ENCODE peak calls at places on chromosomes 1 and 21, in six cellular contexts. M is brain microvascular endothelial cell, H is H1, G is astrocyte of the spinal cord, Z is left lung, L is transverse colon. A is an unnamed sample.

GRCh38 chr1:114610546-114611245 is 29.3 kb upstream of the BCAS2 start:
- DNase-seq in Z (no peak), G (peak), H (no peak), M (peak), L (no peak), A (no peak)

GRCh38 chr1:112337028-112337531 is 58.9 kb upstream of the CTTNBP2NL start:
- DNase-seq in M (peak), H (no peak), L (no peak), Z (peak), G (no peak), A (no peak)

GRCh38 chr1:29416825-29417557 is 180.7 kb downstream of the PTPRU start:
- DNase-seq in Z (no peak), G (peak), H (peak), M (no peak), L (no peak), A (no peak)

GRCh38 chr21:33914188-33914587 is 1.4 kb downstream of the ATP5PO start:
- DNase-seq in G (no peak), H (no peak), L (no peak), Z (no peak), M (no peak), A (no peak)

GRCh38 chr1:94805912-94806311 is 14.2 kb upstream of the SLC44A3 start:
- DNase-seq in G (peak), L (peak), Z (peak), M (peak), H (peak), A (no peak)

GRCh38 chr1:164774819-164775654 is 216.1 kb downstream of the PBX1 start:
- DNase-seq in M (no peak), H (no peak), L (peak), G (no peak), Z (no peak), A (peak)

GRCh38 chr1:30186586-30186985 is 536.8 kb downstream of the MATN1 start:
- DNase-seq in G (no peak), Z (no peak), L (no peak), H (no peak), M (no peak), A (no peak)

GRCh38 chr1:164748253-164748899 is 189.4 kb downstream of the PBX1 start:
- DNase-seq in G (peak), H (no peak), L (no peak), Z (no peak), M (peak), A (no peak)

GRCh38 chr1:168567007-168567406 is 9.4 kb upstream of the XCL1 start:
- DNase-seq in M (no peak), H (no peak), Z (no peak), L (no peak), G (no peak), A (no peak)

GRCh38 chr1:38559180-38559874 is 300.2 kb downstream of the RRAGC start:
- DNase-seq in M (no peak), H (no peak), G (no peak), L (peak), Z (peak), A (no peak)

GRCh38 chr1:238950786-238951185 is 435.6 kb upstream of the CHRM3 start:
- DNase-seq in M (no peak), G (peak), H (no peak), Z (no peak), L (no peak), A (no peak)

GRCh38 chr1:53594391-53595180 is 135.4 kb downstream of the DMRTB1 start:
- DNase-seq in L (no peak), H (no peak), G (no peak), M (no peak), Z (no peak), A (no peak)

GRCh38 chr1:212608956-212609700 is 567 bp downstream of the ATF3 start:
- DNase-seq in G (no peak), H (peak), Z (peak), L (peak), M (no peak), A (peak)

GRCh38 chr1:67431869-67432578 is 1.8 kb upstream of the SERBP1 start:
- DNase-seq in H (no peak), G (no peak), M (no peak), L (no peak), Z (no peak), A (no peak)

GRCh38 chr1:62131093-62131725 is 63.4 kb upstream of the L1TD1 start:
- DNase-seq in H (peak), L (peak), M (peak), G (peak), Z (no peak), A (peak)

GRCh38 chr1:116880952-116881351 is 28.8 kb upstream of the PTGFRN start:
- DNase-seq in Z (no peak), H (no peak), G (no peak), M (no peak), L (no peak), A (no peak)

GRCh38 chr1:92831368-92831761 is 475 bp upstream of the RPL5 start:
- DNase-seq in M (no peak), L (no peak), G (no peak), H (no peak), Z (no peak), A (no peak)

GRCh38 chr1:156337052-156337887 is 822 bp downstream of the CCT3 start:
- DNase-seq in M (no peak), L (no peak), G (no peak), Z (no peak), H (no peak), A (no peak)

GRCh38 chr1:62494137-62494536 is 57.3 kb downstream of the USP1 start:
- DNase-seq in L (no peak), M (no peak), G (no peak), H (no peak), Z (no peak), A (no peak)

GRCh38 chr1:119475866-119476439 is 31.1 kb upstream of the HSD3B1 start:
- DNase-seq in Z (peak), G (peak), L (peak), M (peak), H (peak), A (no peak)

GRCh38 chr1:111596499-111596898 is 23.1 kb upstream of the RAP1A start:
- DNase-seq in L (peak), M (no peak), Z (no peak), G (no peak), H (no peak), A (no peak)

GRCh38 chr1:952201-952600 is 6.9 kb downstream of the NOC2L start:
- DNase-seq in M (no peak), H (no peak), Z (no peak), L (no peak), G (no peak), A (no peak)

GRCh38 chr1:79380078-79380477 is 373.5 kb upstream of the ADGRL4 start:
- DNase-seq in G (no peak), M (no peak), H (no peak), Z (no peak), L (no peak), A (no peak)

GRCh38 chr21:36917487-36918158 is 48.8 kb downstream of the HLCS start:
- DNase-seq in M (peak), Z (no peak), H (peak), L (no peak), G (peak), A (no peak)
- TF ChIP-seq CTCF in M (peak), Z (peak), H (peak), L (no peak), G (peak), A (peak)

GRCh38 chr1:180215856-180216625 is 14.0 kb upstream of the LHX4 start:
- DNase-seq in H (no peak), L (no peak), G (no peak), Z (no peak), M (no peak), A (no peak)

GRCh38 chr1:180217021-180217420 is 13.0 kb upstream of the LHX4 start:
- DNase-seq in L (no peak), H (no peak), M (no peak), G (no peak), Z (no peak), A (no peak)

GRCh38 chr1:180211156-180211859 is 18.8 kb upstream of the LHX4 start:
- DNase-seq in M (no peak), G (no peak), H (no peak), L (no peak), Z (no peak), A (no peak)

GRCh38 chr1:180211860-180212229 is 18.2 kb upstream of the LHX4 start:
- DNase-seq in L (no peak), Z (no peak), G (no peak), H (no peak), M (no peak), A (no peak)

DNA sequence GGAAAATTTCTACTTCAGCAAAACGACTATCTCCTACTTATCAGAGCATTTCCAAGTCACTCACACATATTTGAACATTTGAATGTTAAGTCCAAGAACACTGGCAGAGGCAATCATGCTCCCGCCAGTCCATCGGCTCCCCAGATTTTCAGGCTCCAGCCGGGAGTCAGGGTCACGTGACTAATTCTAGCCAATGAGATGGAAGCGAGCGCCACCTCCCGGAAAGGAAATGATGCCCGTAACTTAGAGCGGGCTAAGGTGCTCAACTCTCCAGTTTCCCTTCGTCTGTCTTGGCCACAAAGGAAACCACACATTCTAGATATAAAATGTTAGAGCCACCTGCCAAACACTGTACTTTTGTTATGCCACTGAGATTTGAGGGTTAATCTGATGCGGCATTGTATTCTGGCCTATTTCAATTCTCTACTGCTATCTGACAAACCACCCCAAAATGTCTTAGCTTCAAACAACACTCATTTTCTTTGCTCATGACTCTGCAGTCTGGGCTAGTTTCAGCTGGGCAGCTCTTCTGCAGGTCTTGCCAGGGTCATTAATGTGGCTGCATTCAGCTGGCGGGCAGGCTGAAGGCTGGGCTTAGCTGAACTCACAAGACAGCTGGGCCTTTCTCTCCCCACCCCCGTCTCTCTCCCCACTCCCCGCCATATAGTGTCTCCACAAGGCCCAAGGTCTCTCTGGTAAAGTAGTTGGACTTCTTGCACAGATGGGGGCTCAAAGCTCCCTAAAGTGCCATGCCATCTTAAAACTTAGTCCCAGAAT is 16.5 kb upstream of the LHX4 start:
- DNase-seq in M (no peak), G (no peak), H (peak), L (peak), Z (no peak), A (no peak)
- TF ChIP-seq CTCF in M (no peak), G (no peak), H (peak), L (no peak), Z (no peak), A (no peak)

DNA sequence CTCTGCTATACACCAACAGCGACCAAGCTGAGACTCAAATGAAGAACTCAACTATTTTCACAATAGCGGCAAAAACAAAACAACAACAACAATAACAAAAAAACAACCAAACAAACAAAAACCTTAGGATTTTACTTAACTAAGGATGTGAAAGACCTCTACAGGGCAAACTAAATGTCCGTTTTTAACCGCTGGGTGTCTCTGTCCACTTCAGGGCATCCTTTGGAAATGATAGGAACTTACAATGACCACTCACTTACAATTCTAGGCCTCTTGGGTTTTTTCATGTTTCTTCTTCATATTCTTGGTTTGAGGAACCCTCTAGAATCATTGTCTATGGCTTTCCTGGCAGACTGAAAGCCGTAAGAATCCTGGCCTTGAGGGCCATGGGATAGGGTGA is 134.0 kb upstream of the FAM78B start:
- DNase-seq in Z (no peak), M (no peak), G (no peak), H (no peak), L (no peak), A (no peak)
- TF ChIP-seq CTCF in Z (no peak), M (no peak), G (no peak), H (no peak), L (no peak), A (no peak)

DNA sequence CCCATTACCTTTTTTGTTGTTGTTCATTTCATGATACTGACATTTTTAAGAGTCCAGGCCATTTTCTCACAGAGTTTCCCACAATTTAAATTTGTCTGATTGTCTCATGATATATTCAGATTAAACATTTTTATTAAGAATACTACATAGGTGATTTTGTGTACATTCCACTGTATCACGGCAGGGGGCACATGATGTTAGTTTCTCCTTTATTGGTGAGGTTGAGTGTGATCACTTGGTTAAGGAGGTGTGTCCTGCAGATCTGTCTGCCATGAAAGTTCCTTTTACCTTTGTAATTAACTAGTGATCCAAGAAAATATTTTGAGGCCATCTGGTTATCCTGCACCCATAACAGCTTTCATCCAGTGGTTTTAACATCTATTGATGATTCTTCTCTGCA is 11.8 kb downstream of the RTCA start:
- DNase-seq in H (no peak), Z (no peak), L (no peak), M (no peak), G (no peak), A (no peak)
- TF ChIP-seq CTCF in H (no peak), Z (no peak), L (no peak), M (no peak), G (no peak), A (no peak)

GRCh38 chr1:223425550-223425949 is 32.3 kb downstream of the CCDC185 start:
- DNase-seq in M (no peak), L (no peak), Z (no peak), H (no peak), G (no peak), A (no peak)

GRCh38 chr1:223429821-223430220 is 36.6 kb downstream of the CCDC185 start:
- DNase-seq in L (no peak), H (no peak), G (no peak), M (no peak), Z (no peak), A (no peak)

GRCh38 chr1:223430221-223430620 is 37.0 kb downstream of the CCDC185 start:
- DNase-seq in Z (no peak), H (no peak), G (no peak), M (no peak), L (no peak), A (no peak)

GRCh38 chr1:223426936-223427335 is 33.7 kb downstream of the CCDC185 start:
- DNase-seq in L (no peak), M (no peak), H (no peak), G (no peak), Z (no peak), A (no peak)

DNA sequence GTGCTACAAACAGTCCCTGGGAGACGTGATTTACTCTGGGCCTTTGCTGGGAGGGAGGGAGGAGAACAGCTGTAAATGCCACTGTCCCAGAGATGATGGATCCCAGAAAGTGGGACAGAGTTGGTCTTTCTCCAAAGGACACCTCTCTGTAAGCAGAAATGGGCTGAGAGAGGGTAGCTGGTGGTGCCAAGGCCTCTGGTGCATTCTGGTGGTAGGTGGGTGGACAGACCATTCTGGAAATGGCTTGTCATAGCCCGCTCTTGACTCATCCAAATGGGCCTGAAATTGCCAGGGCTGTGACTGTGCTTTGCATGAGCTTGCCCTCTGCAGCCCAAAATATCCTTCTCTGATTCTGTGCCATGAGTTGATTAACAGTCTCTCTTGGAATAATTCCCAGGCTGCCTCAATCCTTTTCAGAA is 36.1 kb downstream of the CCDC185 start:
- DNase-seq in L (peak), Z (no peak), G (peak), M (no peak), H (no peak), A (no peak)
- TF ChIP-seq CTCF in L (no peak), Z (no peak), G (no peak), M (no peak), H (no peak), A (no peak)

GRCh38 chr1:228735871-228736586 is 750 bp downstream of the RHOU start:
- DNase-seq in G (peak), H (peak), Z (peak), M (no peak), L (peak), A (no peak)
- TF ChIP-seq CTCF in G (no peak), H (no peak), Z (no peak), M (no peak), L (no peak), A (no peak)

GRCh38 chr1:203369666-203370065 is 18.7 kb upstream of the FMOD start:
- DNase-seq in M (no peak), H (no peak), G (no peak), L (no peak), Z (no peak), A (no peak)

GRCh38 chr1:203367051-203367450 is 16.1 kb upstream of the FMOD start:
- DNase-seq in H (no peak), Z (no peak), G (no peak), L (no peak), M (no peak), A (no peak)

GRCh38 chr1:203371288-203371687 is 20.4 kb upstream of the FMOD start:
- DNase-seq in M (no peak), Z (no peak), G (no peak), H (no peak), L (no peak), A (no peak)

GRCh38 chr1:203366476-203366875 is 15.6 kb upstream of the FMOD start:
- DNase-seq in Z (no peak), M (no peak), H (no peak), G (no peak), L (no peak), A (no peak)

DNA sequence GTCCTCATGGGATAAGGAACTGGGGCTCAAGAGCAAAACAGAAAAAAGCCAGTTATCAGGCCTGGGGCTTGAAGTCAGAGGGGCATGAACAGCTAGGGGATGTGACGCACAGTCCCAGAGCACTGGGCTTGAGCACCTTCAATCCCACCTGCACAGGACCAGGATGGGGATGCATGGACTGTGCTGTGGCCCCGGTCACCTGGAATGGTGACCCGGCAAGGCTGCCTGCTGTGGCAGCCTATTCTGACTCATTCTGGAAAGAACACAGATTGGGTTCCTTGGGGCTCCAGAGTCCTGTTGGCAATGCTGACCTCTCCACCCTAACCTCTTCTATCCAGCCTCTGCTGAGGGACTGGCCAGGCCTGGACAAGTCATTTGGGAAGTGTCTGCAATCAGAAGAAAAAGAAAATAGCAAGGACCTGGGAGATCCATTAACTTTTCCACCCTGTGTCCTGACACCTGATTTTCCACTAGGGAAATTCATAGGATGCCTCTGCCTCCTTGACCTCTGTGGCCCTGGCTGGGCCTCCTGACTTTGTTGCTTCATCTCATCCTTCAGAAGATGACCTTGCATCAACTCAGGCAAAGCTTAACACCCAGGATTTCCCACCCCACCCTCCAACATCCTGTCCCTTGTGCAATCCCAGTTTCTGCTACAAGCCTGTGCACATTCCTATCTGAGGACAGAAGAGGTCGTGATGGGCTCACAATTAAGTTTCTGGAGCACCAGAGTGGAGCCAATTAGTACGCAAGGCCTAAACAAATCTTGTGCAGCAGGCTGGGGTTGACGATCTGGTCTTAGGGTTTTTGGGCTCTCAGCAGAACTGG is 17.9 kb upstream of the FMOD start:
- DNase-seq in Z (peak), H (no peak), G (no peak), L (peak), M (peak), A (no peak)
- TF ChIP-seq CTCF in Z (no peak), H (peak), G (no peak), L (no peak), M (peak), A (peak)

GRCh38 chr1:231171623-231172197 is 9.9 kb downstream of the TRIM67 start:
- DNase-seq in M (no peak), Z (no peak), L (no peak), H (no peak), G (no peak), A (no peak)

GRCh38 chr1:231172411-231172810 is 10.6 kb downstream of the TRIM67 start:
- DNase-seq in L (no peak), Z (no peak), G (no peak), H (no peak), M (no peak), A (no peak)

GRCh38 chr1:231166398-231166797 is 4.5 kb downstream of the TRIM67 start:
- DNase-seq in H (no peak), Z (no peak), G (no peak), L (no peak), M (no peak), A (no peak)

GRCh38 chr1:231165371-231165770 is 3.5 kb downstream of the TRIM67 start:
- DNase-seq in G (peak), H (no peak), Z (no peak), M (peak), L (no peak), A (no peak)

DNA sequence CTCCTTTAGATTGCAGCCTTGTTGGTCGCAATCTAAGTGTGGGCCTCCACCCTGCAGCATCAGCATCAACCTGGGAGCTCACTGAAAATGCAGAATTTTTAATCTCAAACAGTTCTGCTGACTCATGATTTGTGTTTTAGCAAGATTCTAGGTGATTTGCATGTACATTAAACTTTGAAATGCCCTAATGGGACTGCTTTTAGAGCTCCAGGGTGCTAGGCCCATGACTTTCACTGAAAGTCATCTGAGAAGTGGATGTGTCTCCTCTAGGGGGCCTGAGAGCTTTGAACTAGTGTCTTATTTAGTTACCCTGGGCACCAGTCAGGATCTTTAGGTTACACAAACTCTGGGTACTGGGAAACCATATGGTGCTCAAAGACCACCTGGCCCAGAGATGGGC is 9.0 kb downstream of the TRIM67 start:
- DNase-seq in L (no peak), G (no peak), M (no peak), Z (no peak), H (no peak), A (no peak)
- TF ChIP-seq CTCF in L (no peak), G (peak), M (peak), Z (no peak), H (peak), A (no peak)

A was measured in D721Med.